ENCODE peak calls at places on chromosomes 4 and X, in seven cellular contexts. K, Z, Q, J, A, G and T are unnamed samples. For H3K4me1, the result is how much of the 10 kb centered on the place peaks cover.

GRCh38 chr4:140395668-140396067 is 22.2 kb downstream of the SCOC start:
- DNase-seq in K (no peak), Z (peak), Q (no peak), J (peak), A (no peak), G (no peak), T (no peak)

GRCh38 chr4:931194-931959 is 739 bp downstream of the GAK start:
- DNase-seq in K (peak), Z (no peak), Q (peak), J (no peak), A (no peak), G (no peak), T (no peak)

GRCh38 chrX:115889121-115889890 is 281.2 kb upstream of the AGTR2 start:
- DNase-seq in K (no peak), Z (no peak), Q (no peak), J (no peak), A (no peak), G (no peak), T (no peak)

GRCh38 chrX:53882331-53882730 is 161.9 kb downstream of the PHF8 start:
- DNase-seq in K (peak), Z (peak), Q (peak), J (no peak), A (no peak), G (no peak), T (no peak)

GRCh38 chrX:84340981-84341380 is 153.0 kb upstream of the RPS6KA6 start:
- DNase-seq in K (no peak), Z (no peak), Q (peak), J (no peak), A (no peak), G (no peak), T (no peak)

GRCh38 chr4:153471691-153472080 is 5.5 kb downstream of the TMEM131L start:
- DNase-seq in K (no peak), Z (no peak), Q (no peak), J (no peak), A (no peak), G (no peak), T (no peak)

GRCh38 chr4:181281451-181281850 is 961.8 kb upstream of the TENM3 start:
- DNase-seq in K (no peak), Z (no peak), Q (no peak), J (no peak), A (no peak), G (no peak), T (no peak)

GRCh38 chrX:53160297-53160983 is 64.6 kb downstream of the KDM5C start:
- DNase-seq in K (no peak), Z (peak), Q (no peak), J (no peak), A (no peak), G (no peak), T (no peak)

GRCh38 chr4:76881375-76881774 is 16.6 kb downstream of the SOWAHB start:
- DNase-seq in K (peak), Z (peak), Q (no peak), J (peak), A (no peak), G (no peak), T (no peak)

GRCh38 chrX:154967603-154968002 is 54.9 kb downstream of the F8 start:
- DNase-seq in K (no peak), Z (peak), Q (peak), J (no peak), A (peak), G (no peak), T (no peak)

GRCh38 chr4:124060261-124060918 is 652.1 kb downstream of the ANKRD50 start:
- DNase-seq in K (peak), Z (peak), Q (peak), J (peak), A (no peak), G (peak), T (no peak)

GRCh38 chr4:109171098-109171497 is 131.4 kb downstream of the COL25A1 start:
- DNase-seq in K (no peak), Z (no peak), Q (peak), J (no peak), A (no peak), G (no peak), T (no peak)

GRCh38 chr4:48347282-48347921 is 6.1 kb downstream of the SLAIN2 start:
- DNase-seq in K (no peak), Z (no peak), Q (no peak), J (no peak), A (no peak), G (no peak), T (no peak)

GRCh38 chr4:86358176-86358701 is 1.6 kb downstream of the MAPK10 start:
- DNase-seq in K (peak), Z (no peak), Q (no peak), J (no peak), A (no peak), G (no peak), T (peak)

GRCh38 chrX:9019151-9019550 is 14.8 kb downstream of the FAM9B start:
- DNase-seq in K (no peak), Z (no peak), Q (peak), J (no peak), A (no peak), G (no peak), T (no peak)

GRCh38 chrX:150291014-150291413 is 72.1 kb upstream of the MAMLD1 start:
- DNase-seq in K (no peak), Z (peak), Q (no peak), J (no peak), A (no peak), G (no peak), T (no peak)

DNA sequence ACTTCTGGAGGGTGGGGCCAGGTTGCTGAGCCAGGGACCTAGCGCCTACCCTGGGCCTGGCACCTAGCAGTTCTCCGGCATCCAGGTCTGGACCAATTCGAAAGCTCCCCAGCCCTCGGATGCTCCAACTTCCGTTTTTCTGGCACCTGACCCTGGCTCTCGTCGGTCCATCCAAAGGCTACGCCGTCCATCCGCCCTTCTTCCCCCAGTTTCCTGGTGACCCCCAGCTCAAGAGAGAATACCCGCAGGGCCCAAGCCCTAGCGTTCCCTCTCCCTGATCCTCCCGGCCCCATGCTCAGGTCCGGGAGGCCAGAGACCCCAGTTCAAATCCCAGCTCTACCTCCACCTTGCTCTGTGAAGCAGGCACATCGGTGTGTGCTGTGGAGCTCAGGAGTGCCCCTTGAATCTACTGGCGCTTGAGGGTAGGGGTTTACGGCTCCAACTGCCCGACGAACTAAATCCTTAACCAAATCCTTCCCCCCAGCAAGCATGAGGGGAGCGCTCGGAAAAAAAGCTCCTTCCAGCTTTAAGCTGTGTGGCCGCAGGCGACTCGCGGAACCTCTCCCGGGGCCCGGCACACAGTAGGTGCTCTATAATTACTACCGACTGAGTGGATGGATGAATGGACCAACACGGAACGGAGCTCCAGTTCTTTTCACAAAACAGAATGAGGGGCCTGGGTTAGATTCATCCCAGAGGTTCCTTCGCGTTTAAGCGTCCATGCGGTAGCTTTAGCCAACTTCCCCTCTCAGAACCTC is 1.1 kb downstream of the CRMP1 start:
- DNase-seq in K (no peak), Z (no peak), Q (no peak), J (no peak), A (no peak), G (no peak), T (peak)
- TF ChIP-seq EZH2 in K (peak), Z (no peak), Q (peak), J (peak), A (no peak), G (no peak), T (peak)

GRCh38 chr4:6643141-6643847 is 2.8 kb downstream of the MRFAP1 start:
- DNase-seq in K (no peak), Z (no peak), Q (no peak), J (no peak), A (no peak), G (no peak), T (no peak)

GRCh38 chr4:6640292-6641163 is at the start of gene MRFAP1:
- DNase-seq in K (peak), Z (peak), Q (peak), J (peak), A (peak), G (peak), T (peak)

GRCh38 chr4:6639137-6639680 is 1.3 kb upstream of the MRFAP1 start:
- DNase-seq in K (no peak), Z (no peak), Q (no peak), J (no peak), A (no peak), G (no peak), T (no peak)

GRCh38 chr4:6641164-6641970 is 882 bp downstream of the MRFAP1 start:
- DNase-seq in K (peak), Z (peak), Q (peak), J (peak), A (no peak), G (peak), T (peak)

GRCh38 chr4:6641971-6642320 is 1.5 kb downstream of the MRFAP1 start:
- DNase-seq in K (no peak), Z (no peak), Q (peak), J (no peak), A (no peak), G (no peak), T (peak)
- TF ChIP-seq EZH2phosphoT487 in K (no peak), Z (no peak), Q (no peak), J (no peak), A (no peak), G (no peak), T (no peak)

DNA sequence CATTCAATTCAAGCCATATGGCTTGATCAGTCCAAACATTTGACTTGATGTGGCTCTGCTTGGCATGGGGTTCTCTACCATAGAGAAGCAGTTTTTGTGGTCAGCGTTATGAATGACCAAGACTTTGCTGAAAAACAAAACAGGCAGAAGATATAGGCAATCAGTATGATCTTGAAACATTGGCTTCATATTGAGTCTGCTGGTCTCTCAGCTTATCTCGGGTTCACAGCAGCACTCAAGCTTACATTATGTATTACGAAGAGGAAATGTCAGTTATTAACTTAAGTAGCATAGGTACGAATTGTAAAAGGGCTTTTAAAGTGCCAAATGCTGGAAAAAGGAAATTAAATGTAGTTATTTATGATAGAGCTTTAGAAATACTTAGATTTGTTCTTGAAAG is 99.0 kb downstream of the AFF2 start:
- DNase-seq in K (no peak), Z (no peak), Q (no peak), J (no peak), A (no peak), G (no peak), T (no peak)
- H3K4me1 ChIP-seq in K (under half), Z (under half), Q (under half), J (under half), A (under half), G (under half), T (under half)

DNA sequence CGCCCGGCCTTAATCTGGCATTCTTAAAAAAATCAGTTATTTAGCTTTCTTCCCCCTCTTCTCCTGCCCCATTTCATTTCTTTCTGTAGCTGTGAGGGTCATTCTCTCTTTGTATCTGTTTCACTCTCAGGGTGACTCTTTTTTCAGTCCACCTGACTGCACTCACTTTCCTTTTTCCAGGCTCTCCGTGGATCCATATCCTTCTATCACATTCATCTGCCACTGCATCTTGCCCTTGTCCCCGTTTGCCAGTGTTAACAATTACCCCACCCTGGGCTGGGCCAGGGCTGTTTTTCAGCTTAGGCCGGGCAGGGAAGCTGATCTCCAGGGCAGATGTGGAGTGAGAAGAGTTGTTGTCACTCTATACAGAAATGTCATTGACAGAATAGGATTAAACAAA is 7.7 kb downstream of the FHL1 start:
- DNase-seq in K (no peak), Z (no peak), Q (no peak), J (no peak), A (no peak), G (no peak), T (no peak)
- TF ChIP-seq EZH2 in K (no peak), Z (no peak), Q (no peak), J (no peak), A (no peak), G (no peak), T (no peak)

DNA sequence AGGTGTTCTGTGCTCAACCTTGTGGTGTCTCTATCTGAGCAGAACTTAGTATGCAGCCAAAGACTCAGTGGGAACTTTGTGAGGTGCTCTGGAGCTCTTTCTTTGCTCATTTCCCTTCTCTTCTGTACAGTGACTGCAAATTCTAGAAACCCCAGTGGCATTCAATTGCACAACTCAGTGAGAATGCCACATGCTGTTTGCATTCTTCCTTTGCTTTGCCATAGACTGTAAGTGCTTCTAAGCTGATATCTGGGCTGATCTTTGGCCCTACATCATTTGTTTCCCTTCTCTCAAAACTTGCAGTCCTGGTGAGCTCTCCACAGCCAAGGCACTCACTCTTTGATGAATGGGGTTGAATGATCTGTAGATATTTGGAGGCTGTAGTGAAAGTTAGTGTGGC is 7.0 kb downstream of the PNMA3 start:
- DNase-seq in K (no peak), Z (no peak), Q (peak), J (no peak), A (no peak), G (no peak), T (no peak)
- TF ChIP-seq EZH2phosphoT487 in K (no peak), Z (no peak), Q (no peak), J (no peak), A (no peak), G (no peak), T (no peak)